ENCODE peak calls at places on chromosomes 16 and 17, in six cellular contexts. One of them, this sample, is unnamed.

GRCh38 chr17:82021728-82022309 is 859 bp downstream of the CENPX start:
- DNase-seq in ascending aorta: no peak
- DNase-seq in A549: no peak
- DNase-seq in PC-9: peak
- DNase-seq in cardiac muscle cell: no peak
- DNase-seq in AG10803: no peak
- DNase-seq in this sample: no peak

GRCh38 chr17:41773731-41774193 is 12.7 kb downstream of the JUP start:
- DNase-seq in PC-9: no peak
- DNase-seq in A549: no peak
- DNase-seq in ascending aorta: no peak
- DNase-seq in cardiac muscle cell: no peak
- DNase-seq in AG10803: no peak
- DNase-seq in this sample: no peak

GRCh38 chr16:19715566-19715965 is 2.5 kb downstream of the KNOP1 start:
- DNase-seq in PC-9: no peak
- DNase-seq in ascending aorta: no peak
- DNase-seq in A549: no peak
- DNase-seq in AG10803: no peak
- DNase-seq in cardiac muscle cell: no peak
- DNase-seq in this sample: no peak

GRCh38 chr17:37506678-37507077 is 17.0 kb downstream of the DUSP14 start:
- DNase-seq in ascending aorta: no peak
- DNase-seq in cardiac muscle cell: peak
- DNase-seq in A549: peak
- DNase-seq in PC-9: peak
- DNase-seq in AG10803: no peak
- DNase-seq in this sample: no peak

GRCh38 chr16:70160821-70161220 is 12.8 kb upstream of the CLEC18C start:
- DNase-seq in A549: no peak
- DNase-seq in ascending aorta: no peak
- DNase-seq in AG10803: no peak
- DNase-seq in cardiac muscle cell: no peak
- DNase-seq in PC-9: no peak
- DNase-seq in this sample: no peak

GRCh38 chr17:219696-220095 is 38.2 kb upstream of the DOC2B start:
- DNase-seq in PC-9: no peak
- DNase-seq in ascending aorta: peak
- DNase-seq in A549: no peak
- DNase-seq in cardiac muscle cell: no peak
- DNase-seq in AG10803: no peak
- DNase-seq in this sample: no peak

GRCh38 chr17:60514053-60514452 is 12.0 kb downstream of the APPBP2 start:
- DNase-seq in A549: no peak
- DNase-seq in cardiac muscle cell: no peak
- DNase-seq in AG10803: no peak
- DNase-seq in ascending aorta: no peak
- DNase-seq in PC-9: no peak
- DNase-seq in this sample: no peak

GRCh38 chr17:48261297-48261880 is 153.8 kb downstream of the SNX11 start:
- DNase-seq in cardiac muscle cell: no peak
- DNase-seq in AG10803: peak
- DNase-seq in A549: peak
- DNase-seq in ascending aorta: no peak
- DNase-seq in PC-9: no peak
- DNase-seq in this sample: no peak

GRCh38 chr16:21167360-21167759 is 8.9 kb downstream of the LDAF1 start:
- DNase-seq in cardiac muscle cell: no peak
- DNase-seq in PC-9: peak
- DNase-seq in A549: peak
- DNase-seq in AG10803: peak
- DNase-seq in ascending aorta: no peak
- DNase-seq in this sample: peak

GRCh38 chr17:50495217-50495823 is 12.9 kb upstream of the MYCBPAP start:
- DNase-seq in ascending aorta: no peak
- DNase-seq in cardiac muscle cell: no peak
- DNase-seq in PC-9: no peak
- DNase-seq in AG10803: no peak
- DNase-seq in A549: no peak
- DNase-seq in this sample: no peak

GRCh38 chr16:31880322-31880979 is 6.8 kb downstream of the ZNF267 start:
- DNase-seq in PC-9: no peak
- DNase-seq in AG10803: peak
- DNase-seq in cardiac muscle cell: peak
- DNase-seq in A549: no peak
- DNase-seq in ascending aorta: no peak
- DNase-seq in this sample: peak

GRCh38 chr17:76078859-76079576 is at the start of gene ZACN:
- DNase-seq in cardiac muscle cell: no peak
- DNase-seq in PC-9: no peak
- DNase-seq in AG10803: no peak
- DNase-seq in A549: no peak
- DNase-seq in ascending aorta: no peak
- DNase-seq in this sample: no peak

GRCh38 chr16:53743149-53743566 is 39.2 kb downstream of the FTO start:
- DNase-seq in ascending aorta: no peak
- DNase-seq in A549: peak
- DNase-seq in PC-9: no peak
- DNase-seq in AG10803: peak
- DNase-seq in cardiac muscle cell: peak
- DNase-seq in this sample: no peak

GRCh38 chr17:16214190-16215001 is 938 bp downstream of the NCOR1 start:
- DNase-seq in cardiac muscle cell: no peak
- DNase-seq in ascending aorta: no peak
- DNase-seq in A549: no peak
- DNase-seq in AG10803: peak
- DNase-seq in PC-9: no peak
- DNase-seq in this sample: no peak

GRCh38 chr16:6484931-6485330 is 847.7 kb upstream of the RBFOX1 start:
- DNase-seq in ascending aorta: no peak
- DNase-seq in cardiac muscle cell: no peak
- DNase-seq in PC-9: no peak
- DNase-seq in A549: no peak
- DNase-seq in AG10803: no peak
- DNase-seq in this sample: no peak

GRCh38 chr16:69405757-69406156 is 18.7 kb upstream of the CYB5B start:
- DNase-seq in PC-9: no peak
- DNase-seq in cardiac muscle cell: no peak
- DNase-seq in A549: no peak
- DNase-seq in AG10803: no peak
- DNase-seq in ascending aorta: peak
- DNase-seq in this sample: no peak

GRCh38 chr16:56108724-56109123 is 82.6 kb upstream of the GNAO1 start:
- DNase-seq in A549: no peak
- DNase-seq in cardiac muscle cell: no peak
- DNase-seq in AG10803: no peak
- DNase-seq in PC-9: no peak
- DNase-seq in ascending aorta: no peak
- DNase-seq in this sample: no peak

GRCh38 chr16:74997042-74997491 is 1.8 kb upstream of the ZNRF1 start:
- DNase-seq in A549: no peak
- DNase-seq in ascending aorta: peak
- DNase-seq in cardiac muscle cell: no peak
- DNase-seq in AG10803: no peak
- DNase-seq in PC-9: no peak
- DNase-seq in this sample: no peak

GRCh38 chr17:16269658-16270057 is 52.6 kb downstream of the PIGL start:
- DNase-seq in cardiac muscle cell: peak
- DNase-seq in PC-9: no peak
- DNase-seq in AG10803: peak
- DNase-seq in ascending aorta: no peak
- DNase-seq in A549: no peak
- DNase-seq in this sample: no peak

GRCh38 chr16:261031-261691 is 14.6 kb downstream of the RGS11 start:
- DNase-seq in ascending aorta: no peak
- DNase-seq in AG10803: no peak
- DNase-seq in PC-9: no peak
- DNase-seq in cardiac muscle cell: no peak
- DNase-seq in A549: no peak
- DNase-seq in this sample: no peak

GRCh38 chr17:48134912-48135480 is 27.4 kb downstream of the SNX11 start:
- DNase-seq in ascending aorta: no peak
- DNase-seq in AG10803: no peak
- DNase-seq in A549: no peak
- DNase-seq in cardiac muscle cell: no peak
- DNase-seq in PC-9: no peak
- DNase-seq in this sample: no peak

GRCh38 chr17:79065105-79065670 is 9.4 kb upstream of the ENGASE start:
- DNase-seq in PC-9: no peak
- DNase-seq in A549: peak
- DNase-seq in ascending aorta: no peak
- DNase-seq in cardiac muscle cell: peak
- DNase-seq in AG10803: peak
- DNase-seq in this sample: no peak

GRCh38 chr16:85431431-85432124 is 181.5 kb upstream of the GSE1 start:
- DNase-seq in ascending aorta: no peak
- DNase-seq in cardiac muscle cell: no peak
- DNase-seq in A549: no peak
- DNase-seq in PC-9: no peak
- DNase-seq in AG10803: no peak
- DNase-seq in this sample: no peak

DNA sequence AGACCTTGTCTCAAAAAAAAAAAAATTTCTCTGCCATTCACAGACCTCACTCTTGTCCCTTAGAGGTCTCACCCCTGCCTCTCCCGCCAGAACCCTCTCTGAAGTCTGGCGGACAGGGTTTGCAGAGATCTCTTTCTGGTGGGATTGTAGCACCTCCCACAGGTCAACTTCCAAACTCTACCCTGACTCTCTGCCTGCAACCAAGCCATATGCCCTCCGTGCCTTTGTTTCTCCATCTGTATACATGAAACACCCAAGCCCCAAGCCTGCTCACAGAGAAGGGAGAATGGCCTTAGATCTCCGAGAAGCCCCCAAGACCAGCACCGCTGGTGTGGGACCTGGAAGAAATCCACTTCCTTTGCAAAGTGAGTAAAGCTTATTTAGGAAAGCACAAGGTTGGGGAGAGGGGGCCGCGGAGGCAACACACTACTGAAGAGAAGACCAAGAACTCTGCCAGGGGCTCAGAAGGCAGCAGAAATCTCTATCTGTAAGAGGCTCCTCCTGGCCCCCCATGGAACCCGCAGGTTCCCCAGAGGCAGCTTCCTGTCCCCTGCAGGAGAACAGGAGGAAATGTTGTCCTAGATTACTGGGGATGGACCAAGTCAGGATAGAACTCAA is 219.9 kb downstream of the C16orf78 start:
- DNase-seq in AG10803: no peak
- DNase-seq in A549: no peak
- DNase-seq in ascending aorta: peak
- DNase-seq in cardiac muscle cell: no peak
- DNase-seq in PC-9: no peak
- DNase-seq in this sample: no peak
- TF ChIP-seq CTCF in AG10803: no peak
- TF ChIP-seq CTCF in A549: no peak
- TF ChIP-seq CTCF in ascending aorta: no peak
- TF ChIP-seq CTCF in cardiac muscle cell: no peak
- TF ChIP-seq CTCF in PC-9: no peak
- TF ChIP-seq CTCF in this sample: no peak

GRCh38 chr16:1494129-1494640 is 1.0 kb downstream of the TELO2 start:
- DNase-seq in cardiac muscle cell: peak
- DNase-seq in AG10803: peak
- DNase-seq in ascending aorta: peak
- DNase-seq in A549: peak
- DNase-seq in PC-9: peak
- DNase-seq in this sample: peak
- TF ChIP-seq CTCF in cardiac muscle cell: peak
- TF ChIP-seq CTCF in AG10803: peak
- TF ChIP-seq CTCF in ascending aorta: peak
- TF ChIP-seq CTCF in A549: peak
- TF ChIP-seq CTCF in PC-9: peak
- TF ChIP-seq CTCF in this sample: peak

DNA sequence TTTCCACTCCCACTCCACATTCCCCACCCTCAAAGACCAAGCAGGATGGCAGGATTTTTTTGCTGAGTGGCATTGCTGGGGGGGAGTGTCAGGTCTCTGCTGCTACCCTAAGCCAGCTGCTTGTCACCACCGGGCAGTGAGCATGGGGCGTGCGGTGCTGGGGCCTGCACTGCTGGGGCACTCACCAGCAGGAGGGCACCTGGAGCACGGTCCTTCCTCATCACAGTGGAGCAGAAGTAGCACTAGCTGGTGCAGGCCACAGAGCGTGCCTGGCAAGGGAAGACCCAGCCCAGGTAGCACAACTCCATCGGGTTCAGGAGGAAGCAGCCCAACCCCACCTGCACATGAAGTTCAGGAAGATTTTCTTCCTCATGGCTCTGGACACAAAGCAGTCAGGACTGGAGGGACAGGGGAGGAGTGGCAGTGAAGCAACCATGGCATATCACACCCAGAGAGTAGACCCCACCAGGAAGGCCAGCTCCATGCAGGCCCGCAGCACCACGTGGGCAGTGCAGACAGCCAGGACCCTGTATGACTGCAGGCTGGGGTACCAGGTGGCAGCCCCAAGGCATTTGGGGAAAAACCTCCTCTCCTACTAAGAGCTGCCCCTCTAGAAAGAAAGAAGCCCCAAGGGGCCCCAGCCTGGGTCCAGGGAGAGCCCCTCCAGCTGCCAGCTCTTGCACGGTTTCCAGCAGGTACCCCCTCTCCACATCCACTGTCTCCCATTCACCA is 16.8 kb upstream of the MYO18A start:
- DNase-seq in cardiac muscle cell: no peak
- DNase-seq in PC-9: no peak
- DNase-seq in ascending aorta: no peak
- DNase-seq in AG10803: no peak
- DNase-seq in A549: no peak
- DNase-seq in this sample: no peak
- TF ChIP-seq CTCF in cardiac muscle cell: no peak
- TF ChIP-seq CTCF in PC-9: no peak
- TF ChIP-seq CTCF in ascending aorta: no peak
- TF ChIP-seq CTCF in AG10803: no peak
- TF ChIP-seq CTCF in A549: no peak
- TF ChIP-seq CTCF in this sample: no peak

GRCh38 chr16:11914210-11914758 is 1.5 kb downstream of the GSPT1 start:
- DNase-seq in ascending aorta: no peak
- DNase-seq in A549: no peak
- DNase-seq in AG10803: no peak
- DNase-seq in cardiac muscle cell: no peak
- DNase-seq in PC-9: no peak
- DNase-seq in this sample: no peak

GRCh38 chr16:11913425-11914079 is 2.2 kb downstream of the GSPT1 start:
- DNase-seq in AG10803: no peak
- DNase-seq in ascending aorta: no peak
- DNase-seq in PC-9: no peak
- DNase-seq in A549: peak
- DNase-seq in cardiac muscle cell: peak
- DNase-seq in this sample: no peak

GRCh38 chr16:11914759-11915643 is 755 bp downstream of the GSPT1 start:
- DNase-seq in cardiac muscle cell: peak
- DNase-seq in A549: peak
- DNase-seq in ascending aorta: peak
- DNase-seq in PC-9: peak
- DNase-seq in AG10803: peak
- DNase-seq in this sample: no peak

GRCh38 chr16:11915644-11916523 is at the start of gene GSPT1:
- DNase-seq in AG10803: peak
- DNase-seq in PC-9: peak
- DNase-seq in cardiac muscle cell: peak
- DNase-seq in A549: peak
- DNase-seq in ascending aorta: peak
- DNase-seq in this sample: peak

GRCh38 chr16:11916524-11917285 is 949 bp upstream of the GSPT1 start:
- DNase-seq in AG10803: peak
- DNase-seq in cardiac muscle cell: peak
- DNase-seq in ascending aorta: peak
- DNase-seq in PC-9: peak
- DNase-seq in A549: peak
- DNase-seq in this sample: no peak
- TF ChIP-seq CTCF in AG10803: no peak
- TF ChIP-seq CTCF in cardiac muscle cell: no peak
- TF ChIP-seq CTCF in ascending aorta: no peak
- TF ChIP-seq CTCF in PC-9: no peak
- TF ChIP-seq CTCF in A549: no peak
- TF ChIP-seq CTCF in this sample: no peak